ENCODE peak calls at places on chromosomes 1 and 21, in five cellular contexts. F is kidney epithelial cell, E is AG10803, R is GM06990, V is small intestine. C is an unnamed sample.

GRCh38 chr1:220076861-220077762 is 12.5 kb downstream of the BPNT1 start:
- DNase-seq in F (no peak), E (no peak), R (no peak), V (no peak), C (peak)

GRCh38 chr1:183544598-183545297 is 45.5 kb downstream of the NCF2 start:
- DNase-seq in F (peak), E (no peak), R (no peak), V (no peak), C (no peak)

GRCh38 chr1:233909195-233909594 is 4.7 kb downstream of the SLC35F3 start:
- DNase-seq in F (peak), E (peak), R (no peak), V (no peak), C (no peak)

GRCh38 chr1:14955986-14956385 is 197.6 kb upstream of the TMEM51 start:
- DNase-seq in F (no peak), E (no peak), R (no peak), V (no peak), C (no peak)

GRCh38 chr1:5586629-5587028 is 405.6 kb downstream of the NPHP4 start:
- DNase-seq in F (no peak), E (no peak), R (no peak), V (no peak), C (no peak)

GRCh38 chr1:107430540-107431228 is 289.8 kb downstream of the NTNG1 start:
- DNase-seq in F (peak), E (peak), R (no peak), V (peak), C (peak)

GRCh38 chr1:157193702-157194391 is 55.7 kb upstream of the ETV3 start:
- DNase-seq in F (peak), E (peak), R (no peak), V (peak), C (peak)

GRCh38 chr1:108961752-108962486 is 1.4 kb downstream of the CLCC1 start:
- DNase-seq in F (no peak), E (no peak), R (no peak), V (peak), C (peak)

GRCh38 chr1:71351438-71351837 is 270.6 kb upstream of the ZRANB2 start:
- DNase-seq in F (no peak), E (peak), R (no peak), V (no peak), C (peak)

GRCh38 chr1:175683491-175684175 is 59.8 kb downstream of the TNR start:
- DNase-seq in F (no peak), E (no peak), R (no peak), V (no peak), C (no peak)

GRCh38 chr1:66606359-66607142 is 72.6 kb downstream of the SGIP1 start:
- DNase-seq in F (no peak), E (no peak), R (no peak), V (no peak), C (no peak)

GRCh38 chr21:7917729-7918128 is 2603.7 kb upstream of the TPTE start:
- DNase-seq in F (no peak), E (no peak), R (no peak), V (no peak), C (no peak)

GRCh38 chr1:34928865-34929496 is 469 bp downstream of the DLGAP3 start:
- DNase-seq in F (no peak), E (no peak), R (no peak), V (no peak), C (no peak)

GRCh38 chr1:156673387-156674121 is 3.7 kb downstream of the NES start:
- DNase-seq in F (no peak), E (no peak), R (no peak), V (no peak), C (peak)

GRCh38 chr1:910881-911721 is 12.6 kb upstream of the SAMD11 start:
- DNase-seq in F (peak), E (no peak), R (peak), V (peak), C (peak)

GRCh38 chr1:2269193-2269921 is 41.2 kb downstream of the SKI start:
- DNase-seq in F (no peak), E (no peak), R (no peak), V (no peak), C (no peak)

GRCh38 chr1:19922015-19922688 is 1.3 kb downstream of the PLA2G2E start:
- DNase-seq in F (no peak), E (no peak), R (no peak), V (no peak), C (no peak)

GRCh38 chr1:238336531-238336930 is 445.8 kb upstream of the ZP4 start:
- DNase-seq in F (no peak), E (no peak), R (no peak), V (no peak), C (no peak)

GRCh38 chr1:6027591-6027990 is 18.1 kb upstream of the KCNAB2 start:
- DNase-seq in F (no peak), E (no peak), R (no peak), V (no peak), C (no peak)

GRCh38 chr1:64894438-64895196 is 71.7 kb downstream of the JAK1 start:
- DNase-seq in F (no peak), E (no peak), R (no peak), V (no peak), C (no peak)

GRCh38 chr1:52792002-52792401 is 50.6 kb upstream of the ZYG11A start:
- DNase-seq in F (no peak), E (no peak), R (no peak), V (no peak), C (peak)

GRCh38 chr21:40634141-40634540 is 212.8 kb downstream of the DSCAM start:
- DNase-seq in F (no peak), E (no peak), R (no peak), V (no peak), C (no peak)

GRCh38 chr1:202272446-202272845 is 69.3 kb downstream of the UBE2T start:
- DNase-seq in F (no peak), E (no peak), R (no peak), V (no peak), C (no peak)
- H3K4me3 ChIP-seq in F (no peak), E (no peak), R (no peak), V (no peak), C (no peak)

GRCh38 chr1:91020486-91020885 is 1.3 kb downstream of the ZNF644 start:
- DNase-seq in F (no peak), E (peak), R (no peak), V (no peak), C (peak)

GRCh38 chr1:91024501-91025119 is 2.8 kb upstream of the ZNF644 start:
- DNase-seq in F (no peak), E (no peak), R (no peak), V (no peak), C (no peak)

GRCh38 chr1:91021686-91022517 is at the start of gene ZNF644:
- DNase-seq in F (peak), E (peak), R (peak), V (peak), C (peak)

GRCh38 chr1:91020967-91021685 is 709 bp downstream of the ZNF644 start:
- DNase-seq in F (peak), E (peak), R (peak), V (peak), C (peak)

DNA sequence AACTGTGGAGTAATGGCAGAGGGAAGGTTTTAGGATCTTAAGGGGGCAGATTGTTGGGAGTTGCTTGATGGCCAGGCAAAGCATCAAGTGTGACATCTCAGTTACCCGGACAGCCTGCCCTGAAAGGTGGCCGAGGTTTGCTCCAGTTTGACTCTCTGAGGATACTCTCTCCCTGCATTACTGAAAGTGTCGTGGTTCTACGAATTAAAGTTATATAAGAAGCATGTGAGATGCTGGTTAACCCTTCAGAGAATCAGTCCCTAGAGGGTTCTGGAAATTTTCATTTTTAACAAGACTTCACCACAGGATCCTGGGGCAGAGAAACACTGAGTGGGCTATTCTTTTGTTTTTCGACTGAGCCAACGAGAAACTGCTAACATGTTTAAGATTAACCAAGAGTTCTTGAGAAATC is 689 bp upstream of the ZNF644 start:
- DNase-seq in F (no peak), E (no peak), R (no peak), V (no peak), C (no peak)
- H3K4me3 ChIP-seq in F (peak), E (peak), R (peak), V (no peak), C (peak)

GRCh38 chr1:236176337-236177336 is 34.3 kb downstream of the GPR137B start:
- DNase-seq in F (peak), E (no peak), R (no peak), V (peak), C (peak)
- H3K4me3 ChIP-seq in F (no peak), E (no peak), R (no peak), V (no peak), C (no peak)

GRCh38 chr1:204408602-204409001 is 3.0 kb downstream of the PPP1R15B start:
- DNase-seq in F (no peak), E (no peak), R (no peak), V (no peak), C (no peak)

GRCh38 chr1:204409111-204409510 is 2.5 kb downstream of the PPP1R15B start:
- DNase-seq in F (no peak), E (peak), R (no peak), V (no peak), C (no peak)

GRCh38 chr1:204407314-204407971 is 4.2 kb downstream of the PPP1R15B start:
- DNase-seq in F (no peak), E (peak), R (no peak), V (no peak), C (no peak)

GRCh38 chr1:204406621-204407020 is 5.0 kb downstream of the PPP1R15B start:
- DNase-seq in F (no peak), E (no peak), R (no peak), V (no peak), C (no peak)

DNA sequence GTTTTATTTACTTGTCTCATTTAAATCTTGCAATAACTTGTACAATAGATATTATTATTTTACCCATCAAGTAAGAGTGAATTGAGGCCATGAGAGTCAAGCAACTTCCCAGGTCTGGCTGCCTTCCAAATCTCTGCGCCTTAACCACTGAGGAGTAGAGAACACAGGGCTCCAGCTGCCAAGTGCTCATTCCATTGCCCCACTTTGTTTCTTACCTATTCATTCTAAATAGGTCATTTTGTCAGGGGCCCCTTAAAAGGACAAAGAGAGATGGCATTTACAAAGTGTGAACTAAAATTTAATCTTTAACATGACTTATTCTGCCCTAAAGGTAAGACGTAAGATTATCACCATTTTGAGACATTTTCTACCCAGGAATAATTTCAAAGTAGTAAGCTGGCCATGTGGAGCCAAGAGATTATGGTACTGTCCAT is 3.5 kb downstream of the PPP1R15B start:
- DNase-seq in F (no peak), E (peak), R (no peak), V (peak), C (peak)
- H3K4me3 ChIP-seq in F (peak), E (peak), R (peak), V (peak), C (peak)

GRCh38 chr1:236284291-236284711 is 2.5 kb upstream of the ERO1B start:
- DNase-seq in F (no peak), E (no peak), R (peak), V (no peak), C (no peak)

GRCh38 chr1:236280438-236281285 is 1.1 kb downstream of the ERO1B start:
- DNase-seq in F (no peak), E (no peak), R (peak), V (peak), C (no peak)

GRCh38 chr1:236282159-236282716 is 480 bp upstream of the ERO1B start:
- DNase-seq in F (no peak), E (no peak), R (no peak), V (no peak), C (peak)

GRCh38 chr1:236281286-236282158 is at the start of gene ERO1B:
- DNase-seq in F (peak), E (peak), R (peak), V (peak), C (peak)

DNA sequence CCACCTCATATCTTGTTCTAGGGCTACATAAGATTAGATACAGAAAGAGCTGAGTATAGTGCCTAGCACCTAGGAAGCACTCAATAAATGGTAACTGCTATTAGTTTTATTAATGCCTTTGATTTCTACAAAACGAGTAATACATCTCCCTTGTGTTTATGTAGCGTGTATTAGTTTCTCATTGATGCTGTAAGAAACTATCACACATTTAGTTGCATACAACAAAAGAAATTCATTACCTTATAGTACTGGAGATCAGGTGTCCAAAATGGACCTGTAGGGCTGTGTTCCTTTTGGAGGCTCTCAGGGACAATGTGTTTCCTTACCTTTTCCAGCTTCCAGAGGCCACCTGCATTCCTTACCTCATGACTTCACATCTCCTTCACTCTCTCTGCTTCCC is 961 bp upstream of the ERO1B start:
- DNase-seq in F (no peak), E (no peak), R (no peak), V (no peak), C (no peak)
- H3K4me3 ChIP-seq in F (no peak), E (no peak), R (peak), V (no peak), C (peak)

GRCh38 chr1:44002165-44002564 is 10.8 kb downstream of the CCDC24 start:
- DNase-seq in F (no peak), E (no peak), R (no peak), V (no peak), C (no peak)
- H3K4me3 ChIP-seq in F (no peak), E (no peak), R (no peak), V (no peak), C (no peak)

DNA sequence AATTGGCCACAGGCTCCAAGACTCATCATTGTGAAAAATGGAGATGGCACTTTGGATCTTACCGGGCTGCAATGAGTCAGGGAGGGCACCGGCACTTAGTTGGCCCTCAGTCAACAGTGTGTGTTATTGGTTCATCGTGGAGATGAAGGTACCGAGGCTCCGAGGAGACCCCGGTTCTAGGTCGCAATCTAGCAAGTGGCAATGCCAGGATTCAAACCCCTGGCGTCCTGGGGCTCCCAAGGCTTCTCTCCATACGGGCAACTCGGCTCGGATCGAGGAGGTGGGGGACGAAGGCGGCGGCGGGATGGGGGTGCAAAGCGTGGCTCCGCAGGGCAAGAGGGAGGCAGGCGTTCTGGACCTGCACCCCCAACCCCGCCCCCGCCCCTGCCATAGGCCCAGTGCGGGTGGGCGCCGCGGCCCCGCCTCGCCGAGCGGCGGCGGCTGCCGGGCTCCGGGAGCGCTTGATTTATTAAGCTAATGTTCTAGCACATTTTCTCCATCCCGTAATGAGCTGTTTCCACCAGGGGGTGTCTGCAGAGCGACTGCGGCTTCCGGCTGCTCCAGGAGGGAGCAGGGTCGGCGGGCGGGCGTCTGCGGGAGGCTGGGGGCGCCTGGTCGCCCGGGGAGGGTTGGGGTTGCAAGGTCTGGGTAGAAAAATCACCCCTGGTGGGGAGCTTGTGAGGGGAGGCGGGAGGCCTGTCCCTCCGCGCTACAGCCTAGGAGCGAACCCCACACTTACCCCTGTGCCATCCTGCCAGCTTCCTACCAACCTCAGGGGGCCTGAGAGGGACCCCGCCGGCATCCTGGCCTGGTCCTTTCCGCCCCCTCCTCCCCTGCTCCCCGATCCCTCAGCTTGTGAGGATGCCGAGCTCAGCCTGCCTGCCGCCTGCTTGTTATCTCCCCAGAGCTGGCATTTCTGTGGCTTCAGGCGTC is 48.7 kb upstream of the ACOT11 start:
- DNase-seq in F (no peak), E (peak), R (no peak), V (peak), C (peak)
- H3K4me3 ChIP-seq in F (peak), E (peak), R (no peak), V (no peak), C (peak)

GRCh38 chr1:174204697-174205308 is 45.5 kb downstream of the RABGAP1L start:
- DNase-seq in F (no peak), E (no peak), R (no peak), V (peak), C (peak)
- H3K4me3 ChIP-seq in F (no peak), E (no peak), R (peak), V (no peak), C (no peak)